ENCODE peak calls at places on chromosomes 13 and 19, in nine cellular contexts. D is cardiac fibroblast; Y is right atrium auricular region; J is GM12865; I is CD4-positive, CD25-positive, alpha-beta regulatory T cell; Q is right cardiac atrium; Z is pancreas; N is brain microvascular endothelial cell; E is CD4-positive, alpha-beta memory T cell. L is an unnamed sample.

GRCh38 chr19:1079566-1080111 is 12.7 kb downstream of the ARHGAP45 start:
- DNase-seq in D (no peak), Y (no peak), J (no peak), I (peak; percentile 69), Q (no peak), Z (no peak), N (no peak), E (peak; percentile 59), L (peak; percentile 85)

GRCh38 chr13:49806126-49806536 is 13.6 kb upstream of the KPNA3 start:
- DNase-seq in D (no peak), Y (no peak), J (no peak), I (no peak), Q (no peak), Z (no peak), N (no peak), E (no peak), L (no peak)

GRCh38 chr13:28100149-28101121 is at the start of gene FLT3:
- DNase-seq in D (peak; percentile 8), Y (no peak), J (peak; percentile 79), I (peak; percentile 45), Q (no peak), Z (peak; percentile 53), N (peak; percentile 9), E (peak; percentile 14), L (peak; percentile 84)

GRCh38 chr13:112748947-112749346 is 59.1 kb downstream of the ATP11A start:
- DNase-seq in D (peak; percentile 38), Y (peak; percentile 75), J (no peak), I (no peak), Q (peak; percentile 75), Z (no peak), N (no peak), E (no peak), L (peak; percentile 67)

GRCh38 chr19:46985532-46986415 is 33.9 kb upstream of the NPAS1 start:
- DNase-seq in D (no peak), Y (no peak), J (no peak), I (no peak), Q (no peak), Z (no peak), N (no peak), E (no peak), L (peak; percentile 51)

GRCh38 chr13:43300817-43301216 is 277.4 kb downstream of the DNAJC15 start:
- DNase-seq in D (peak; percentile 69), Y (no peak), J (no peak), I (no peak), Q (no peak), Z (no peak), N (no peak), E (no peak), L (no peak)

GRCh38 chr13:79311456-79311855 is 94.6 kb downstream of the RBM26 start:
- DNase-seq in D (peak; percentile 53), Y (no peak), J (no peak), I (no peak), Q (no peak), Z (no peak), N (no peak), E (no peak), L (no peak)

GRCh38 chr13:109151255-109151654 is 521.8 kb downstream of the MYO16 start:
- DNase-seq in D (no peak), Y (no peak), J (no peak), I (no peak), Q (no peak), Z (no peak), N (no peak), E (no peak), L (no peak)

GRCh38 chr19:55858401-55858800 is 22.1 kb downstream of the NLRP4 start:
- DNase-seq in D (no peak), Y (no peak), J (no peak), I (no peak), Q (no peak), Z (no peak), N (no peak), E (no peak), L (no peak)

GRCh38 chr13:113451951-113452421 is 1.3 kb downstream of the ADPRHL1 start:
- DNase-seq in D (peak; percentile 23), Y (no peak), J (no peak), I (no peak), Q (peak; percentile 58), Z (no peak), N (no peak), E (no peak), L (no peak)

GRCh38 chr13:108911807-108912206 is 282.4 kb downstream of the MYO16 start:
- DNase-seq in D (no peak), Y (no peak), J (no peak), I (no peak), Q (no peak), Z (no peak), N (no peak), E (no peak), L (no peak)

GRCh38 chr13:23966691-23967615 is 69.7 kb upstream of the C1QTNF9B start:
- DNase-seq in D (peak; percentile 33), Y (no peak), J (peak; percentile 83), I (peak; percentile 82), Q (no peak), Z (no peak), N (no peak), E (peak; percentile 63), L (no peak)

GRCh38 chr19:15397236-15397635 is 17.6 kb upstream of the AKAP8 start:
- DNase-seq in D (no peak), Y (no peak), J (no peak), I (no peak), Q (no peak), Z (no peak), N (no peak), E (no peak), L (no peak)
- H3K4me3 ChIP-seq in D (no peak overlapping the region), Y (no peak overlapping the region), J (no peak overlapping the region), I (no peak overlapping the region), Q (no peak overlapping the region), Z (no peak overlapping the region), N (no peak overlapping the region), E (no peak overlapping the region), L (no peak overlapping the region)

GRCh38 chr13:97224544-97225324 is 2.6 kb downstream of the MBNL2 start:
- DNase-seq in D (peak; percentile 79), Y (no peak), J (peak; percentile 41), I (peak; percentile 22), Q (no peak), Z (peak; percentile 70), N (peak; percentile 69), E (peak; percentile 78), L (no peak)

GRCh38 chr13:97221989-97222700 is at the start of gene MBNL2:
- DNase-seq in D (peak; percentile 96), Y (peak; percentile 96), J (peak; percentile 92), I (peak; percentile 91), Q (peak; percentile 89), Z (peak; percentile 94), N (peak; percentile 95), E (peak; percentile 89), L (peak; percentile 96)

GRCh38 chr13:97223711-97224461 is 1.8 kb downstream of the MBNL2 start:
- DNase-seq in D (peak; percentile 95), Y (peak; percentile 86), J (peak; percentile 37), I (peak; percentile 38), Q (no peak), Z (peak; percentile 83), N (peak; percentile 91), E (peak; percentile 45), L (peak; percentile 80)

GRCh38 chr13:97221491-97221890 is 642 bp upstream of the MBNL2 start:
- DNase-seq in D (no peak), Y (no peak), J (no peak), I (no peak), Q (no peak), Z (no peak), N (no peak), E (no peak), L (no peak)

GRCh38 chr13:97222934-97223710 is 989 bp downstream of the MBNL2 start:
- DNase-seq in D (no peak), Y (no peak), J (peak; percentile 11), I (peak; percentile 23), Q (no peak), Z (no peak), N (no peak), E (no peak), L (no peak)
- H3K4me3 ChIP-seq in D (peak overlapping the region; percentile 74), Y (peak overlapping the region; percentile 67), J (peak overlapping the region; percentile 95), I (peak overlapping the region; percentile 96), Q (peak overlapping the region; percentile 99), Z (peak overlapping the region; percentile 49), N (peak overlapping the region; percentile 81), E (peak overlapping the region; percentile 76), L (peak overlapping the region; percentile 64)

GRCh38 chr13:98877936-98878335 is 99.9 kb downstream of the DOCK9 start:
- DNase-seq in D (no peak), Y (no peak), J (no peak), I (no peak), Q (no peak), Z (no peak), N (no peak), E (no peak), L (no peak)

GRCh38 chr13:98880673-98881072 is 97.2 kb downstream of the DOCK9 start:
- DNase-seq in D (no peak), Y (no peak), J (no peak), I (no peak), Q (no peak), Z (no peak), N (no peak), E (no peak), L (no peak)

GRCh38 chr13:98878421-98879126 is 99.3 kb downstream of the DOCK9 start:
- DNase-seq in D (no peak), Y (no peak), J (no peak), I (no peak), Q (no peak), Z (no peak), N (no peak), E (no peak), L (no peak)

GRCh38 chr13:98879127-98879520 is 98.7 kb downstream of the DOCK9 start:
- DNase-seq in D (no peak), Y (no peak), J (no peak), I (no peak), Q (no peak), Z (no peak), N (no peak), E (no peak), L (no peak)

GRCh38 chr13:98879965-98880364 is 97.9 kb downstream of the DOCK9 start:
- DNase-seq in D (no peak), Y (no peak), J (no peak), I (no peak), Q (no peak), Z (no peak), N (no peak), E (no peak), L (no peak)
- H3K4me3 ChIP-seq in D (no peak overlapping the region), Y (no peak overlapping the region), J (no peak overlapping the region), I (no peak overlapping the region), Q (no peak overlapping the region), Z (no peak overlapping the region), N (no peak overlapping the region), E (no peak overlapping the region), L (no peak overlapping the region)

DNA sequence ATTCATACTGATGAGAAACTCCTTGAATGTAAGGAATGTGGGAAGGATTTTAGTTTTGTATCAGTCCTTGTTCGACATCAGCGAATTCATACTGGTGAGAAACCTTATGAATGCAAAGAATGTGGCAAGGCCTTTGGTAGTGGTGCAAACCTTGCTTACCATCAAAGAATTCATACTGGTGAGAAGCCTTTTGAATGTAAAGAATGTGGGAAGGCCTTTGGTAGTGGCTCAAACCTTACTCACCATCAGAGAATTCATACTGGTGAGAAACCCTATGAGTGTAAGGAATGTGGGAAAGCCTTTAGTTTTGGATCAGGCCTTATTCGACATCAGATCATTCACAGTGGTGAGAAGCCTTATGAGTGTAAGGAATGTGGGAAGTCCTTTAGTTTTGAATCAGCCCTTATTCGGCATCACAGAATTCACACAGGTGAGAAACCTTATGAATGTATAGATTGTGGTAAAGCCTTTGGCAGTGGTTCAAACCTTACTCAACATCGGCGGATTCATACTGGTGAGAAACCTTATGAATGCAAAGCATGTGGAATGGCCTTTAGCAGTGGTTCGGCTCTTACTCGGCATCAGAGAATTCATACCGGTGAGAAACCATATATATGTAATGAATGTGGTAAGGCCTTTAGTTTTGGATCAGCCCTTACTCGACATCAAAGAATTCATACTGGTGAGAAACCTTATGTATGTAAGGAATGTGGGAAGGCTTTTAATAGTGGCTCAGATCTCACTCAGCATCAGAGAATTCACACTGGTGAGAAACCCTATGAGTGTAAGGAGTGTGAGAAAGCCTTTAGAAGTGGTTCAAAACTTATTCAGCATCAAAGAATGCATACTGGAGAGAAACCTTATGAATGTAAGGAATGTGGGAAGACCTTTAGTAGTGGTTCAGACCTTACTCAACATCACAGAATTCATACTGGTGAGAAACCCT is 26.6 kb downstream of the ZNF345 start:
- DNase-seq in D (no peak), Y (no peak), J (no peak), I (no peak), Q (no peak), Z (no peak), N (no peak), E (no peak), L (no peak)
- H3K4me3 ChIP-seq in D (no peak overlapping the region), Y (no peak overlapping the region), J (no peak overlapping the region), I (peak overlapping the region; percentile 15), Q (peak overlapping the region; percentile 35), Z (no peak overlapping the region), N (no peak overlapping the region), E (peak overlapping the region; percentile 15), L (peak overlapping the region; percentile 31)

L was measured in spleen.